ENCODE peak calls at places on chromosome 5, in eight cellular contexts. E, J, A, Y, D, B, I and V are unnamed samples.

GRCh38 chr5:170397059-170397458 is 7.9 kb upstream of the KCNMB1 start:
- DNase-seq in I (no peak), D (no peak), B (no peak), A (no peak), J (no peak), Y (no peak), E (no peak), V (no peak)

GRCh38 chr5:9621379-9621903 is 8.7 kb downstream of the TAS2R1 start:
- DNase-seq in J (no peak), E (peak; percentile 93), B (peak; percentile 51), D (no peak), Y (peak; percentile 42), A (no peak), I (no peak), V (no peak)

GRCh38 chr5:128264567-128264966 is 181.0 kb downstream of the SLC12A2 start:
- DNase-seq in J (no peak), I (no peak), Y (peak; percentile 26), A (no peak), D (no peak), B (no peak), E (no peak), V (no peak)

GRCh38 chr5:139863361-139863760 is 67.8 kb downstream of the PSD2 start:
- DNase-seq in D (no peak), A (no peak), E (peak; percentile 19), B (no peak), J (peak; percentile 76), Y (no peak), I (peak; percentile 82), V (peak; percentile 90)

GRCh38 chr5:125257057-125257970 is 510.9 kb upstream of the ZNF608 start:
- DNase-seq in E (no peak), B (no peak), D (no peak), I (no peak), Y (peak; percentile 7), A (no peak), J (no peak), V (no peak)

GRCh38 chr5:58012103-58012502 is 447.8 kb downstream of the PLK2 start:
- DNase-seq in B (peak; percentile 26), J (no peak), E (no peak), Y (peak; percentile 10), D (no peak), I (no peak), A (no peak), V (no peak)

GRCh38 chr5:114325552-114325951 is 36.3 kb upstream of the KCNN2 start:
- DNase-seq in I (no peak), D (no peak), J (no peak), Y (peak; percentile 94), E (peak; percentile 8), A (no peak), B (peak; percentile 75), V (no peak)

GRCh38 chr5:16897284-16897704 is 38.8 kb downstream of the MYO10 start:
- DNase-seq in B (peak; percentile 47), E (peak; percentile 41), D (peak; percentile 75), I (no peak), A (no peak), Y (peak; percentile 74), J (no peak), V (no peak)

GRCh38 chr5:163104496-163104895 is 332.9 kb upstream of the CCNG1 start:
- DNase-seq in A (no peak), E (no peak), D (no peak), Y (no peak), I (no peak), B (no peak), J (no peak), V (no peak)

GRCh38 chr5:1883120-1883924 is 597 bp upstream of the IRX4 start:
- DNase-seq in B (no peak), Y (no peak), E (no peak), I (no peak), D (peak; percentile 77), A (no peak), J (no peak), V (no peak)

GRCh38 chr5:8059337-8059736 is 190.4 kb downstream of the MTRR start:
- DNase-seq in A (no peak), Y (no peak), J (no peak), B (no peak), D (no peak), E (no peak), I (no peak), V (no peak)

GRCh38 chr5:125140855-125141254 is 394.4 kb upstream of the ZNF608 start:
- DNase-seq in J (no peak), Y (peak; percentile 93), D (no peak), B (peak; percentile 92), A (no peak), I (no peak), E (peak; percentile 95), V (no peak)

GRCh38 chr5:1228121-1228520 is 2.9 kb downstream of the SLC6A18 start:
- DNase-seq in A (no peak), E (no peak), D (no peak), J (no peak), Y (no peak), I (no peak), B (no peak), V (no peak)

GRCh38 chr5:124649548-124650501 is 96.6 kb downstream of the ZNF608 start:
- DNase-seq in B (peak; percentile 96), A (peak; percentile 86), J (peak; percentile 87), D (no peak), E (peak; percentile 94), I (peak; percentile 75), Y (peak; percentile 93), V (peak; percentile 93)

GRCh38 chr5:78591227-78591626 is 57.3 kb downstream of the LHFPL2 start:
- DNase-seq in E (peak; percentile 75), D (peak; percentile 53), A (no peak), J (no peak), Y (peak; percentile 96), B (peak; percentile 92), I (no peak), V (no peak)

GRCh38 chr5:75048457-75048953 is 3.9 kb downstream of the GCNT4 start:
- DNase-seq in J (no peak), Y (peak; percentile 37), I (no peak), A (no peak), E (no peak), B (peak; percentile 38), D (no peak), V (no peak)

GRCh38 chr5:31809037-31809910 is 170.3 kb downstream of the PDZD2 start:
- DNase-seq in I (peak; percentile 61), D (peak; percentile 83), B (peak; percentile 79), Y (peak; percentile 70), J (peak; percentile 74), E (peak; percentile 78), A (peak; percentile 42), V (peak; percentile 87)

GRCh38 chr5:138623053-138623452 is 47.9 kb upstream of the HSPA9 start:
- DNase-seq in J (no peak), A (no peak), B (peak; percentile 24), E (peak; percentile 56), Y (no peak), D (no peak), I (no peak), V (no peak)

GRCh38 chr5:6501701-6502100 is 53.0 kb downstream of the UBE2QL1 start:
- DNase-seq in I (no peak), D (no peak), A (no peak), J (no peak), E (no peak), Y (no peak), B (no peak), V (no peak)

GRCh38 chr5:179267071-179267670 is 78.1 kb downstream of the ADAMTS2 start:
- DNase-seq in Y (no peak), B (no peak), I (peak; percentile 44), A (no peak), D (no peak), J (peak; percentile 57), E (no peak), V (peak; percentile 78)

GRCh38 chr5:173981362-173981761 is 7.6 kb upstream of the C5orf47 start:
- DNase-seq in D (no peak), Y (no peak), I (no peak), B (no peak), E (no peak), J (no peak), A (no peak), V (no peak)

GRCh38 chr5:94197970-94198369 is 420.4 kb downstream of the KIAA0825 start:
- DNase-seq in E (no peak), A (no peak), B (no peak), I (no peak), Y (no peak), J (no peak), D (no peak), V (no peak)

GRCh38 chr5:173327948-173328895 is at the start of gene STC2:
- DNase-seq in E (peak; percentile 91), J (no peak), I (no peak), Y (peak; percentile 94), A (peak; percentile 89), B (peak; percentile 80), D (peak; percentile 97), V (no peak)

GRCh38 chr5:149268928-149269557 is 2.6 kb upstream of the AFAP1L1 start:
- DNase-seq in J (no peak), B (peak; percentile 56), Y (peak; percentile 61), D (peak; percentile 67), E (peak; percentile 71), A (no peak), I (no peak), V (no peak)

GRCh38 chr5:160831801-160832200 is 20.2 kb downstream of the ATP10B start:
- DNase-seq in D (no peak), I (no peak), Y (no peak), A (no peak), E (no peak), B (no peak), J (no peak), V (no peak)

GRCh38 chr5:56616454-56617160 is 198.7 kb upstream of the MAP3K1 start:
- DNase-seq in D (no peak), Y (no peak), B (no peak), I (no peak), E (no peak), J (no peak), A (no peak), V (no peak)

GRCh38 chr5:173613433-173614144 is 2.9 kb downstream of the BOD1 start:
- DNase-seq in Y (no peak), E (no peak), I (no peak), B (no peak), J (no peak), A (no peak), D (no peak), V (no peak)

GRCh38 chr5:72380491-72381274 is 60.5 kb downstream of the PTCD2 start:
- DNase-seq in I (no peak), A (no peak), Y (peak; percentile 42), D (no peak), B (no peak), J (no peak), E (no peak), V (no peak)

GRCh38 chr5:71865202-71865601 is 146.1 kb downstream of the CARTPT start:
- DNase-seq in B (peak; percentile 67), Y (peak; percentile 75), A (no peak), I (no peak), D (no peak), J (no peak), E (peak; percentile 45), V (no peak)